ENCODE peak calls at places on chromosome 17, in six cellular contexts. P is stimulated activated CD4-positive, alpha-beta T cell treated with anti-CD3 and anti-CD28 coated beads, Interleukin-1b, Interleukin-23, amount 100 ng/mL, for 1 hour; T is AG04450; N is AML-193; O is astrocyte of the spinal cord; Y is dorsolateral prefrontal cortex. G is an unnamed sample.

GRCh38 chr17:32570081-32570396 is 83.2 kb downstream of the CDK5R1 start:
- DNase-seq in T (no peak), Y (no peak), P (no peak), N (no peak), O (no peak), G (no peak)

GRCh38 chr17:54941285-54941684 is 27.2 kb downstream of the COX11 start:
- DNase-seq in O (no peak), Y (no peak), T (no peak), P (no peak), N (no peak), G (no peak)

GRCh38 chr17:73650147-73650546 is 5.9 kb upstream of the SDK2 start:
- DNase-seq in Y (no peak), O (no peak), P (no peak), T (no peak), N (no peak), G (no peak)

GRCh38 chr17:80187090-80187489 is 17.3 kb downstream of the CARD14 start:
- DNase-seq in O (no peak), Y (no peak), N (no peak), T (no peak), P (no peak), G (peak; percentile 47)

GRCh38 chr17:78142113-78142861 is 3.9 kb upstream of the C17orf99 start:
- DNase-seq in T (peak; percentile 18), N (no peak), P (no peak), Y (no peak), O (peak; percentile 55), G (peak; percentile 54)

GRCh38 chr17:9714801-9715200 is 69.5 kb downstream of the USP43 start:
- DNase-seq in T (no peak), Y (no peak), P (no peak), N (no peak), O (no peak), G (no peak)

GRCh38 chr17:44133918-44134476 is 7.7 kb upstream of the HROB start:
- DNase-seq in T (no peak), N (no peak), P (no peak), Y (no peak), O (no peak), G (no peak)

GRCh38 chr17:2172447-2172938 is 117.6 kb downstream of the HIC1 start:
- DNase-seq in Y (no peak), O (no peak), T (peak; percentile 57), N (no peak), P (no peak), G (peak; percentile 56)

GRCh38 chr17:7667616-7668406 is 17.1 kb downstream of the ATP1B2 start:
- DNase-seq in P (no peak), O (no peak), Y (no peak), T (no peak), N (no peak), G (no peak)

G was measured in myocyte.